ENCODE peak calls at places on chromosomes 11 and 22, in eight cellular contexts. S is stomach; H is caudate nucleus; F is naive thymus-derived CD4-positive, alpha-beta T cell; X is GM23338; D is effector memory CD4-positive, alpha-beta T cell; V is GM23248; Z is substantia nigra. K is an unnamed sample.

GRCh38 chr11:124900464-124900863 is 2.8 kb upstream of the ROBO4 start:
- DNase-seq in S (no peak), H (no peak), F (no peak), X (no peak), D (no peak), V (peak), Z (no peak), K (peak)

GRCh38 chr22:17847360-17848078 is 73.2 kb upstream of the BID start:
- DNase-seq in S (no peak), H (no peak), F (no peak), X (no peak), D (no peak), V (peak), Z (no peak), K (no peak)

GRCh38 chr11:36376315-36376887 is 80.3 kb downstream of the PRR5L start:
- DNase-seq in S (peak), H (no peak), F (no peak), X (peak), D (no peak), V (peak), Z (no peak), K (peak)

GRCh38 chr11:124465368-124465767 is 19.9 kb upstream of the OR8B8 start:
- DNase-seq in S (no peak), H (no peak), F (no peak), X (no peak), D (no peak), V (no peak), Z (no peak), K (no peak)

GRCh38 chr11:64998690-64999431 is 2.1 kb upstream of the BATF2 start:
- DNase-seq in S (no peak), H (no peak), F (no peak), X (no peak), D (no peak), V (no peak), Z (no peak), K (no peak)

GRCh38 chr11:28417601-28418323 is 309.6 kb downstream of the METTL15 start:
- DNase-seq in S (no peak), H (no peak), F (no peak), X (no peak), D (no peak), V (no peak), Z (no peak), K (no peak)

GRCh38 chr11:15911377-15912044 is 444.8 kb downstream of the SOX6 start:
- DNase-seq in S (peak), H (no peak), F (no peak), X (no peak), D (no peak), V (no peak), Z (no peak), K (peak)

GRCh38 chr11:114308689-114309089 is 12.5 kb downstream of the NNMT start:
- DNase-seq in S (no peak), H (no peak), F (no peak), X (no peak), D (no peak), V (peak), Z (no peak), K (no peak)

GRCh38 chr11:116510166-116510565 is 262.6 kb downstream of the BUD13 start:
- DNase-seq in S (no peak), H (no peak), F (no peak), X (no peak), D (no peak), V (no peak), Z (no peak), K (no peak)

DNA sequence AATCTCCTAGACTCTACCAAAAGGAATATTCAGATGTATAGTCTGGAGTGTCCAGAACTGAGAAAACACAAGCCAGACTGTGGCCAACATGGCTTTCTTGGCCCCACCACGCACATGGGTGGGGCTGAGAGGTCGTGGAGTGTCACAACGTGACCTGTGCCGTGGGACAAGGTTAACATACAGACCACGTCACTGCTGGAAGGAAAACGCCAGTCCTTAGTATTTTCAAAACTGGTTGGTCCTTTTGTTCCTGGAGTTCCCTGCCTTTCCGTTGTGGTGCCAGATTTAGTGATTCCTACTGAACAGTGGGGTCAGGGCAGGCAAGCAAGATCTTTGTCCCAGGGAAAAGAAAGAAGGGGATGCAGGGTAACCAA is 26.6 kb upstream of the MN1 start:
- DNase-seq in S (no peak), H (no peak), F (no peak), X (no peak), D (no peak), V (no peak), Z (no peak), K (no peak)
- H3K27ac ChIP-seq in S (no peak), H (no peak), F (no peak), X (no peak), D (no peak), V (no peak), Z (no peak), K (no peak)

GRCh38 chr22:22684605-22685561 is 40.5 kb downstream of the GGTLC2 start:
- DNase-seq in S (no peak), H (no peak), F (no peak), X (peak), D (no peak), V (peak), Z (no peak), K (no peak)

GRCh38 chr22:22683668-22684361 is 39.4 kb downstream of the GGTLC2 start:
- DNase-seq in S (no peak), H (no peak), F (no peak), X (no peak), D (no peak), V (no peak), Z (no peak), K (no peak)

GRCh38 chr22:22682807-22683667 is 38.6 kb downstream of the GGTLC2 start:
- DNase-seq in S (no peak), H (no peak), F (no peak), X (no peak), D (no peak), V (peak), Z (no peak), K (no peak)

GRCh38 chr22:22687638-22688500 is 43.5 kb downstream of the GGTLC2 start:
- DNase-seq in S (peak), H (no peak), F (peak), X (peak), D (no peak), V (peak), Z (no peak), K (peak)

DNA sequence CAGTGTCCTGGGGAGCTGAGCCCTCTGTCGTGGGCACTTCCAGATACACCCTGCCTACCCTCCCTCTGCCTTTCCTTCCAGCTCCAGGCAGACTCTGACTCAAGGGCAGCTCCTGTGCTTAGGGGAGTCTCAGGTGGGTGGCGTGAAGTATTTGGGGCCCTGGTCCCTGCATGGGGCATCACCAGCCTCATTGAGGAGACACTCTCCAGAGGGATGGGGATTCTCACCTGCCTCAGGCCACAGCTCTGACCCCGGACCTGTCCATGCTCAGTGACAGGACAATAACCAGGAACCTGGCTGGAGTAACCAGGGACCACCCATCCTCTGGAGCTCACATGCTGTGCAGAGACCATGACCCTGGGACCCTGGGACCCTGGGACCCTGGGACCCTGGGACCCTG is 41.2 kb downstream of the GGTLC2 start:
- DNase-seq in S (no peak), H (no peak), F (no peak), X (no peak), D (no peak), V (no peak), Z (no peak), K (no peak)
- H3K27ac ChIP-seq in S (no peak), H (no peak), F (no peak), X (no peak), D (no peak), V (no peak), Z (no peak), K (no peak)

GRCh38 chr11:133964356-133964755 is 7.6 kb upstream of the IGSF9B start:
- DNase-seq in S (no peak), H (no peak), F (no peak), X (no peak), D (no peak), V (no peak), Z (no peak), K (no peak)
- H3K27ac ChIP-seq in S (no peak), H (no peak), F (no peak), X (no peak), D (no peak), V (no peak), Z (no peak), K (no peak)

GRCh38 chr11:74135516-74135840 is 35.3 kb downstream of the C2CD3 start:
- DNase-seq in S (no peak), H (no peak), F (no peak), X (no peak), D (no peak), V (no peak), Z (no peak), K (no peak)
- H3K27ac ChIP-seq in S (no peak), H (no peak), F (no peak), X (no peak), D (no peak), V (no peak), Z (no peak), K (no peak)